ENCODE peak calls at places on chromosomes 1 and 21, in four cellular contexts. One of them, this sample, is unnamed.

GRCh38 chr1:111978695-111979094 is 10.8 kb downstream of the KCND3 start:
- DNase-seq in fibroblast of mammary gland: no peak
- DNase-seq in AG09319: no peak
- DNase-seq in type B pancreatic cell: no peak
- DNase-seq in this sample: no peak

GRCh38 chr21:46153259-46154154 is 1.9 kb downstream of the FTCD start:
- DNase-seq in fibroblast of mammary gland: no peak
- DNase-seq in AG09319: no peak
- DNase-seq in type B pancreatic cell: peak
- DNase-seq in this sample: peak

GRCh38 chr1:91672601-91673161 is 172.0 kb downstream of the CDC7 start:
- DNase-seq in fibroblast of mammary gland: no peak
- DNase-seq in AG09319: no peak
- DNase-seq in type B pancreatic cell: no peak
- DNase-seq in this sample: no peak

GRCh38 chr1:208844158-208844557 is 600.0 kb upstream of the PLXNA2 start:
- DNase-seq in fibroblast of mammary gland: no peak
- DNase-seq in AG09319: no peak
- DNase-seq in type B pancreatic cell: no peak
- DNase-seq in this sample: no peak

GRCh38 chr1:222420621-222421020 is 127.3 kb downstream of the HHIPL2 start:
- DNase-seq in fibroblast of mammary gland: no peak
- DNase-seq in AG09319: no peak
- DNase-seq in type B pancreatic cell: no peak
- DNase-seq in this sample: no peak

GRCh38 chr1:42298520-42298919 is 36.5 kb downstream of the FOXJ3 start:
- DNase-seq in fibroblast of mammary gland: no peak
- DNase-seq in AG09319: no peak
- DNase-seq in type B pancreatic cell: no peak
- DNase-seq in this sample: no peak

GRCh38 chr21:27648560-27648959 is 681.7 kb upstream of the ADAMTS5 start:
- DNase-seq in fibroblast of mammary gland: peak
- DNase-seq in AG09319: peak
- DNase-seq in type B pancreatic cell: no peak
- DNase-seq in this sample: no peak

GRCh38 chr1:15836772-15837669 is 10.5 kb upstream of the SPEN start:
- DNase-seq in fibroblast of mammary gland: no peak
- DNase-seq in AG09319: no peak
- DNase-seq in type B pancreatic cell: no peak
- DNase-seq in this sample: no peak

DNA sequence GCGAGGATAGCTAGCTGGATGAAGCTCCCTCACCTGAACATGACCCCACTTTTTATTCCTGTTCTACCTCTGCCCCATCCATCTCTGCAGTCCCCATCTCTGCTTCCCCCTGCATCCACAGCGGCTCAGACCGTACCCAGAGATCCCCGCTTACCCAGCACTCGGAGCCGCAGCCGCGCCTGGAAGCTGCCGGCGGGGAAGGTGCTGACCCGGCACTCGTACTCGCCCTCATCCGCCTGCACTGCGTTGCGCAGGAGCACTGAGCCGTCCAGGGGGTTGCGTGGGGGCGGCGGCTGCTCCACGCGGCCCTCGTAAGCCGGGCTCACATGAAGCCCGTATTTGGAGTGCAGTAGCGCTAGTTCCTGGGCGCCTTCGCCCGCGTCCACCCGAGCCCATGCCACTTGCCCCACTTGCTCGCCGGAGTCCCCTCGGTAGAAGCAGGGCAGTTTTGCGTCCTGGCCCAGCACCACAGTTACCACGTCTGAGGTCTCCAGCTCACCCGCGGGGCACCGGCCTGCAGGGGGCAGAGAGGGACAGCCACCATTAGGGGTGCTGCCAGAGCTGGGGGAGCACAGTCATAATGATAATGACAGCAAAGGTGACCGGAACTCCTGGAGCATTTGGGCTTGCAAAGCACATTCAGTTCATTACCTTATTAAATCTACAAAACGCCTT is 9.8 kb downstream of the NECTIN4 start:
- DNase-seq in fibroblast of mammary gland: no peak
- DNase-seq in AG09319: no peak
- DNase-seq in type B pancreatic cell: no peak
- DNase-seq in this sample: no peak
- TF ChIP-seq CTCF in fibroblast of mammary gland: no peak
- TF ChIP-seq CTCF in AG09319: no peak
- TF ChIP-seq CTCF in type B pancreatic cell: no peak
- TF ChIP-seq CTCF in this sample: no peak

GRCh38 chr21:25029580-25029979 is 577.7 kb downstream of the MRPL39 start:
- DNase-seq in fibroblast of mammary gland: no peak
- DNase-seq in AG09319: no peak
- DNase-seq in type B pancreatic cell: no peak
- DNase-seq in this sample: no peak

GRCh38 chr21:25025596-25025995 is 581.7 kb downstream of the MRPL39 start:
- DNase-seq in fibroblast of mammary gland: no peak
- DNase-seq in AG09319: no peak
- DNase-seq in type B pancreatic cell: no peak
- DNase-seq in this sample: no peak

GRCh38 chr21:25024639-25025038 is 582.6 kb downstream of the MRPL39 start:
- DNase-seq in fibroblast of mammary gland: no peak
- DNase-seq in AG09319: no peak
- DNase-seq in type B pancreatic cell: no peak
- DNase-seq in this sample: no peak
- TF ChIP-seq CTCF in fibroblast of mammary gland: no peak
- TF ChIP-seq CTCF in AG09319: no peak
- TF ChIP-seq CTCF in type B pancreatic cell: no peak
- TF ChIP-seq CTCF in this sample: no peak

DNA sequence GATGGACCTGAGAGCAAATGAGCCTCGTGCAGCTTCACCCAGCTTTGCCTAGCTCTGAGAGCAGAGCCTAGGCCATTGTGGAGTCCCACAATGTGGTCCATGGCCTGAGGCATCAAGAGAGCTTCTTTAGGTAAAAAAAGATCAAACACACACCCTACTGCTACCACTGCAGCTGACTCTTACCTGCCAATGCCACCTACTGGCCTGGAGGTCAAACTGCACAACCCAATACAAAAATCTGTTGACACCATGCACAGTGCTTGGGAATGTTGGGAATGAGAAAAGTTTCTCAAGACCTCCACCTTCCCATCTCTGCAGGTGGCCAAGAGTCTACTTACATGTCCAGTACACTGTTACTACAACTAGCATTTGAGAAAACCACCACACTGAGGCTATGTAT is 60.6 kb downstream of the UCHL5 start:
- DNase-seq in fibroblast of mammary gland: no peak
- DNase-seq in AG09319: no peak
- DNase-seq in type B pancreatic cell: no peak
- DNase-seq in this sample: no peak
- TF ChIP-seq CTCF in fibroblast of mammary gland: peak
- TF ChIP-seq CTCF in AG09319: no peak
- TF ChIP-seq CTCF in type B pancreatic cell: peak
- TF ChIP-seq CTCF in this sample: peak

DNA sequence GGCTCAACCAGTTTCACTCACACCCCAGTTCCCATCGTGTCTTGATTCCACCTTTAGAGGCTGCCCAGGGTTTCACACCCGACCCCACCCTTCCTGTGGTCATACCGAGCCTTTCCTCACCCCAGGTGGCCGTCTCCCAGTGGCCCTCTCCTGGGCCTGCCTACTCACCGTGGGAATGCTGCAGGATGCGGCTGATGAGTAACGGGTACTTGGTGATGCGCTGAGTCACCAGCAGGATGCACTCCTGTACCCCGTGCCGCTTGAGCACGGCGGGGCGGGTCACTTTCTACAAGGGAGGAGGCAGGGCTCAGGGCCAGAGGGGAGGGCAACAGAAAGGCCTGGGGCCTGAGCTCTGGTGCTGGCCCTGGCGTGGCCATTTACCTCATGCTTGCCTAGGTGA is 16.4 kb downstream of the ARHGEF2 start:
- DNase-seq in fibroblast of mammary gland: peak
- DNase-seq in AG09319: peak
- DNase-seq in type B pancreatic cell: no peak
- DNase-seq in this sample: no peak
- TF ChIP-seq CTCF in fibroblast of mammary gland: peak
- TF ChIP-seq CTCF in AG09319: peak
- TF ChIP-seq CTCF in type B pancreatic cell: no peak
- TF ChIP-seq CTCF in this sample: no peak

DNA sequence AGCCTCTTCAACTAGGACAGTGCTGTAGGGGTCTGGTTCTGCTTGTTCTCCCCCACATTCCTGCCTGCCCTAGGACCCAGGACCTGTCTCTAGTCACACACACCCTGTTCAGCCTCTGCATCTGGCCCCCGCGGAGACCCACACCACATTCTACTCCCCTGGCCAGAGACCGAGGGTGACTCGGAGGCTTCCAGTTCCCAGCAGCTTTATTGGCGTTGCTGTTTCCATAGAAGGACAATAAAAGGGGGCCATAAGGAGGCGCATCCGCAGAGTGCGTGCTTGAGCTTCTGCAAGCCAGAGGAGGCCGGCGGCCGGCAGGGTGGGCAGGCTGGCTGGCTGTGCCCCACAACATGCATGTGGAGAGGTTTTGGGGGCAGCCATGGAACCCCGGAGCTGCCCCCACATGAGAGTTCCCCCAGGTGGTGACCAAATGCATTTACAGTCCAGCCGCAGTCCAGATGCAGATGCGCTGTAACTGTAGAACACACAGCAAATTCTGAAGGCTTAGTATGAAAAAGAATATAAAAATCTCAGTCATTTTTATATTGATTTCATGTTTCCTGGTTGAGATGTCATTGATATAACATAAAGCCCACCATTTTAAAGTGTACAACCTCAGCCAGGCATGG is 52.4 kb downstream of the PDE9A start:
- DNase-seq in fibroblast of mammary gland: no peak
- DNase-seq in AG09319: no peak
- DNase-seq in type B pancreatic cell: no peak
- DNase-seq in this sample: no peak
- TF ChIP-seq CTCF in fibroblast of mammary gland: no peak
- TF ChIP-seq CTCF in AG09319: no peak
- TF ChIP-seq CTCF in type B pancreatic cell: no peak
- TF ChIP-seq CTCF in this sample: no peak

DNA sequence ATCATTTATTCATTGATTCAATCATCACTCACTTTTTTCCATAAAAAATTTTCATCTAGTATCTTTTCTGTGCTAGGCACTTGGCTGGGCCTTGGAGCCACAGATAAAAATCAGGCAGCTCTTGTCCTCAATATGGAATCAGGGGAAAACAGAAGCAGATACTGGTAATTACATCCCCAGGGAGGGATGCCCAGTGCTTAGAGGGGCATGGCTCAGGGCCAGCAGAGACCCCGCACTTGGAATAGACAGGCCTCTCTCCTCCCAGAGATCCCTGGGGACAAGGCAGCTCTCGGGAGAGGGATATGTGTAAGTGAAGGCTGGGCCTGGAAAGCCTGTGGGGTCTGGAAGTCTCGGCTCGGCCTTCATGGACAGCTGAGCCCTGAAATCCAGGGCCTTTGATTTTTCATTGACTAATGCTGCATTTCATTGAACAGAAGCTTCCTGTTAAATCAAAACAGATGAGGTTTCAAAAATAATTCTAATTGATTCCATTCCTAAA is 180.4 kb downstream of the FOXD2 start:
- DNase-seq in fibroblast of mammary gland: no peak
- DNase-seq in AG09319: no peak
- DNase-seq in type B pancreatic cell: peak
- DNase-seq in this sample: no peak
- TF ChIP-seq CTCF in fibroblast of mammary gland: no peak
- TF ChIP-seq CTCF in AG09319: no peak
- TF ChIP-seq CTCF in type B pancreatic cell: no peak
- TF ChIP-seq CTCF in this sample: no peak

DNA sequence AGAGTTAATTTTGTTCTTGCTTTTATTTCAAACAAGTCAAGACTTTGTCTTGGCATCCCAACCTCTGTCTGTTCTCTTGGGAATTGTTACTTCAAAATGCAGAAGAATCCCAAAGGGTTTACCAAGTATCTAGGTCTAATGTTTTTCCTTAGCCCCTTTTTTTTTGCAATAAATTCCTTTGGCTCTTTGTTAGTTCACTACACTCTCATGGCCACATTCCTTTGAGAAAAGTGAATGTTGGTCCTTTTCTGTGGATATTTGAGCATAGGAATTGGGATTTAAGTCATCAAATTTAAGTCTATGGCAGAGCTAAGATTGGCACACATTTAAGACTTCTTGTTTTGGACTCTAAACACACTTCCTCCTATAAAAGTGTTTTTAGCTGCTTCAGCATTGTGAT is 1.8 kb downstream of the BTF3L4 start:
- DNase-seq in fibroblast of mammary gland: no peak
- DNase-seq in AG09319: no peak
- DNase-seq in type B pancreatic cell: no peak
- DNase-seq in this sample: no peak
- TF ChIP-seq CTCF in fibroblast of mammary gland: no peak
- TF ChIP-seq CTCF in AG09319: no peak
- TF ChIP-seq CTCF in type B pancreatic cell: no peak
- TF ChIP-seq CTCF in this sample: no peak

GRCh38 chr21:38811257-38811656 is 5.5 kb downstream of the ETS2 start:
- DNase-seq in fibroblast of mammary gland: peak
- DNase-seq in AG09319: peak
- DNase-seq in type B pancreatic cell: no peak
- DNase-seq in this sample: no peak

GRCh38 chr21:38813143-38813542 is 7.4 kb downstream of the ETS2 start:
- DNase-seq in fibroblast of mammary gland: no peak
- DNase-seq in AG09319: no peak
- DNase-seq in type B pancreatic cell: no peak
- DNase-seq in this sample: no peak

GRCh38 chr21:38815060-38815405 is 9.3 kb downstream of the ETS2 start:
- DNase-seq in fibroblast of mammary gland: peak
- DNase-seq in AG09319: no peak
- DNase-seq in type B pancreatic cell: no peak
- DNase-seq in this sample: no peak

GRCh38 chr21:38814126-38815059 is 8.7 kb downstream of the ETS2 start:
- DNase-seq in fibroblast of mammary gland: no peak
- DNase-seq in AG09319: no peak
- DNase-seq in type B pancreatic cell: no peak
- DNase-seq in this sample: no peak

DNA sequence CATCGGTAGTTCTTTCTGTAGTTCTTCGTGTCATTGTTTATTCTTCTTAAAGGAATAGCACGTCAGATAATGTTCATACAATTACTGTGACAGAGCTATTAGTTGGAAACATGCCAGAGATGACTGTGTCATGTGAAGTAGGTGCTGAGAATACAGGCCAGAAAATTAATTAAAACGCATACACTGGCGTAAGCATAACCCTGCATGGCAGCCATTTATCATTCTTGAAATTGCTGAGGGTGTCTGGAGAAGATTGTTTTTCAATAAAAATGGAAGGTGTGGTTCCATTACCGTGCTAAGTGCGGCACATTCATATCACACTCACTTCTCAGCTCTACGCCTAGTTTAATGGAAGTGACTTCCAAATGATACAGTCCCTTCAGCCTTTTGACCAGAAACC is 7.8 kb downstream of the ETS2 start:
- DNase-seq in fibroblast of mammary gland: no peak
- DNase-seq in AG09319: no peak
- DNase-seq in type B pancreatic cell: no peak
- DNase-seq in this sample: no peak
- TF ChIP-seq CTCF in fibroblast of mammary gland: no peak
- TF ChIP-seq CTCF in AG09319: no peak
- TF ChIP-seq CTCF in type B pancreatic cell: no peak
- TF ChIP-seq CTCF in this sample: no peak

This sample was measured in endothelial cell.